ENCODE peak calls at places on chromosome 12, in five cellular contexts. C is AG09309, G is AG04450, H is astrocyte of the spinal cord, O is RWPE1. M is an unnamed sample.

GRCh38 chr12:11658796-11659195 is 9.3 kb downstream of the ETV6 start:
- DNase-seq in G (no peak), H (peak), C (peak), O (no peak), M (peak)

GRCh38 chr12:77847665-77848431 is 17.2 kb downstream of the NAV3 start:
- DNase-seq in O (peak), C (peak), G (peak), H (peak), M (no peak)

GRCh38 chr12:12449533-12450025 is 92.7 kb downstream of the BORCS5 start:
- DNase-seq in C (no peak), O (peak), H (no peak), G (no peak), M (no peak)

GRCh38 chr12:103697912-103698751 is 111.1 kb downstream of the STAB2 start:
- DNase-seq in G (no peak), O (no peak), C (no peak), H (no peak), M (no peak)

GRCh38 chr12:21776242-21776641 is 1.7 kb upstream of the KCNJ8 start:
- DNase-seq in O (no peak), C (no peak), H (no peak), G (no peak), M (no peak)

GRCh38 chr12:92446082-92446460 is 256.7 kb upstream of the PLEKHG7 start:
- DNase-seq in H (no peak), O (peak), C (no peak), G (no peak), M (no peak)

GRCh38 chr12:122021822-122022392 is at the start of gene BCL7A:
- DNase-seq in H (peak), C (peak), G (peak), O (peak), M (peak)

GRCh38 chr12:113768850-113769249 is 197.3 kb downstream of the RBM19 start:
- DNase-seq in H (no peak), G (no peak), C (no peak), O (no peak), M (no peak)

GRCh38 chr12:79887912-79888311 is 47.0 kb downstream of the PPP1R12A start:
- DNase-seq in G (no peak), H (no peak), O (no peak), C (no peak), M (no peak)

GRCh38 chr12:29610473-29611174 is 113.1 kb upstream of the OVCH1 start:
- DNase-seq in C (no peak), O (no peak), G (no peak), H (no peak), M (peak)
- TF ChIP-seq CTCF in C (no peak), O (no peak), G (no peak), H (no peak), M (peak)

GRCh38 chr12:107917912-107918800 is 143.7 kb downstream of the ASCL4 start:
- DNase-seq in C (no peak), O (peak), H (peak), G (no peak), M (peak)
- TF ChIP-seq CTCF in C (peak), O (peak), H (peak), G (peak), M (peak)

DNA sequence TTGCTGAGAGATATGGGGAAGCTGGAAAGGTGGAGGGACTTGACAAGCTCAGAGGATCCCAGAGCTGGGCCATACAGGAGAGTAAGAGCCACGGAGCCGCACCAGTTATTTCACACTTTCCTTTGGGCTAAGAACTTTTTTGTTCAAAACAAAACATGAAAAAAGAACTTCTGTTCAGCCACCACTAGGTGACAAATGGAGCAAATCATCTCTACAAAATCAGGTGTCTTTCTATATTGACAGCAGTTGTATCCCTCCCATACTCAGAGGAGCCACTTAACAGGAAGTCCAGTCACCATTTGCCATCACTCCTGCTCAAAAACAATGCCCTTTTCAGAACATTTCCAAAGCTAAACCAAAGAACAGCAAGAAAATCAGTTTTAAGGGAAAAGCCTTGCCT is 70.3 kb upstream of the DBX2 start:
- DNase-seq in C (no peak), G (no peak), H (no peak), O (no peak), M (no peak)
- TF ChIP-seq CTCF in C (no peak), G (peak), H (no peak), O (no peak), M (peak)

DNA sequence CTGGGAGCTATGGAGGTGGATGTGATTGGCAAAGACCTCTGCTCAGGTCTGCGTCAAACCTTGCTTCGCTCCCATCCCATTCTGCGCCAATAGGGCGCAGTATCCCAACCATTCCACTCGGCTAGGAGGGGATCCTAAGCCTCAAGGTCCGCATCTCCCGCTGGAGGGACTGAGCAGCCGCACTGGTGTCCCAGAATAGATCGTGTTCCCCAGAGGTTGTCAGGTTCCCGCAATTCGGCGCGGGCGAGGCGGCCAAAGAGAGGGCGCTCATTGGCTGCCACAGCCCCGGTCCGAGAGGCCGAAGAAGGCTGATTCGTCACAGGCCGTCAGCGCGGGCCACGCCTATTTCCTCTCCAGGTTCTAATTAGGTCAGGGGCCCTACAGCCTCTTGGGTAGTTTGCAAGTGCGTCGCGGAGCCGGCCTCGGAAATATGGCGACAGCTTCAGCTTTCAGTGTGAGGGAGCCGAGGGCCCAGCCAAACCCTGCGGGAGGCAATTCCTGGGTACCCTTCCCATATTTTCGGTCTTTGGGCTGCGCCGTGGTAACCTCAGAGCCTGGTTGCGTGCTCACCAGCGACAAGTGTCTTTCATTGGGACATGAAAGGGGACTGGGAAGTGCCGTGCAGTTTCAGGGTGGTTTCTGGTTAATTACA is 5.0 kb downstream of the OR10AD1 start:
- DNase-seq in C (peak), G (peak), H (peak), O (peak), M (peak)
- TF ChIP-seq CTCF in C (no peak), G (peak), H (peak), O (no peak), M (no peak)

DNA sequence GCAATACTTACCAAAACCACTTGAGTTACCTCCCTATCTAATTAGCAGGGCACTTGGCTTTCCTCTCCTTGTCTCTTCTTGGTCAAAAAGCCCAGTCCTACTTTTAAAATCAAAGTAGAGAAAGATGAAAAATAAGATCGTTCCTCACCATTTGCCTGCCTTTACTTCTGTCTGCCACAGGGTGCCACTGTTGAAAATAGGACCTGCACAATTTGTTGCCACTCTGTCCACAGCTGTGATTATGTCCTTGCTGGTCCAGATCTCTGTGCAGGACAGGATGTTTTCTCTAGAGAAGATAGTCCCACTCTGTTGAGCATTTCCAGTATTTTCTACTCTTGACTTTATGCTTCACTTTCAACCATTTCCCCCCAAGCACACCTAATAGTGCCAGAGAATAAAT is 179.9 kb downstream of the PDZRN4 start:
- DNase-seq in G (no peak), O (no peak), C (no peak), H (no peak), M (peak)
- TF ChIP-seq CTCF in G (peak), O (peak), C (no peak), H (peak), M (peak)